ENCODE peak calls at places on chromosomes 3 and 15, in four cellular contexts. V is K562, I is GM12878, M is HepG2. B is an unnamed sample.

GRCh38 chr3:187014417-187014864 is 84.1 kb downstream of the ST6GAL1 start:
- DNase-seq in V (no peak), I (no peak), M (no peak), B (no peak)

GRCh38 chr15:76336254-76337046 is at the start of gene ISL2:
- DNase-seq in V (peak), I (peak), M (peak), B (peak)

GRCh38 chr3:131218196-131218595 is 163.4 kb upstream of the NUDT16 start:
- DNase-seq in V (no peak), I (no peak), M (no peak), B (no peak)

GRCh38 chr15:85800460-85801123 is 5.9 kb upstream of the KLHL25 start:
- DNase-seq in V (no peak), I (no peak), M (peak), B (peak)

GRCh38 chr15:101089579-101090459 is 162.0 kb downstream of the CHSY1 start:
- DNase-seq in V (no peak), I (no peak), M (no peak), B (no peak)

GRCh38 chr3:1808590-1808989 is 290.1 kb upstream of the CNTN4 start:
- DNase-seq in V (no peak), I (no peak), M (no peak), B (no peak)

GRCh38 chr15:74725241-74725774 is at the start of gene CYP1A1:
- DNase-seq in V (peak), I (no peak), M (no peak), B (peak)

GRCh38 chr15:73782339-73782979 is 29.3 kb upstream of the INSYN1 start:
- DNase-seq in V (no peak), I (no peak), M (no peak), B (no peak)

GRCh38 chr3:138434276-138434874 is at the start of gene ESYT3:
- DNase-seq in V (no peak), I (no peak), M (peak), B (peak)

GRCh38 chr3:32844914-32845313 is 27.1 kb downstream of the TRIM71 start:
- DNase-seq in V (no peak), I (no peak), M (no peak), B (no peak)

GRCh38 chr3:98341758-98342157 is 11.9 kb upstream of the OR5K4 start:
- DNase-seq in V (no peak), I (no peak), M (no peak), B (no peak)

GRCh38 chr3:193317901-193318300 is 60.7 kb downstream of the ATP13A5 start:
- DNase-seq in V (no peak), I (no peak), M (no peak), B (no peak)

GRCh38 chr15:67193223-67194009 is 61.0 kb downstream of the AAGAB start:
- DNase-seq in V (no peak), I (no peak), M (no peak), B (no peak)

GRCh38 chr3:16927485-16927884 is 42.7 kb downstream of the PLCL2 start:
- DNase-seq in V (no peak), I (no peak), M (no peak), B (no peak)

GRCh38 chr3:118636841-118637240 is 397.8 kb downstream of the IGSF11 start:
- DNase-seq in V (no peak), I (no peak), M (peak), B (peak)

GRCh38 chr3:80297720-80298119 is 529.9 kb upstream of the ROBO1 start:
- DNase-seq in V (no peak), I (no peak), M (no peak), B (no peak)

GRCh38 chr3:157906627-157907026 is 199.6 kb downstream of the SHOX2 start:
- DNase-seq in V (no peak), I (no peak), M (no peak), B (no peak)

GRCh38 chr3:163185721-163186350 is 1689.2 kb downstream of the OTOL1 start:
- DNase-seq in V (no peak), I (no peak), M (no peak), B (no peak)

GRCh38 chr15:42331235-42331634 is 28.1 kb upstream of the CAPN3 start:
- DNase-seq in V (no peak), I (no peak), M (no peak), B (no peak)

GRCh38 chr3:98563661-98564281 is 29.6 kb downstream of the CPOX start:
- DNase-seq in V (no peak), I (no peak), M (no peak), B (no peak)

GRCh38 chr15:43958894-43959330 is 132.1 kb downstream of the WDR76 start:
- DNase-seq in V (no peak), I (no peak), M (no peak), B (peak)

GRCh38 chr3:58529516-58530353 is 7.3 kb downstream of the ACOX2 start:
- DNase-seq in V (peak), I (no peak), M (peak), B (no peak)

GRCh38 chr3:113151475-113152031 is 59.8 kb upstream of the BOC start:
- DNase-seq in V (no peak), I (no peak), M (no peak), B (no peak)
- TF ChIP-seq HDAC2 in V (no peak), I (no peak), M (no peak), B (no peak)

GRCh38 chr15:65644282-65644681 is 22.5 kb downstream of the SLC24A1 start:
- DNase-seq in V (no peak), I (no peak), M (no peak), B (no peak)
- TF ChIP-seq HDAC2 in V (no peak), I (no peak), M (no peak), B (no peak)

GRCh38 chr15:58501636-58502178 is 69.9 kb downstream of the LIPC start:
- DNase-seq in V (no peak), I (no peak), M (no peak), B (no peak)

GRCh38 chr15:58497036-58497785 is 65.4 kb downstream of the LIPC start:
- DNase-seq in V (no peak), I (no peak), M (no peak), B (no peak)

GRCh38 chr15:58495836-58496501 is 64.2 kb downstream of the LIPC start:
- DNase-seq in V (no peak), I (no peak), M (no peak), B (no peak)

GRCh38 chr15:58501006-58501405 is 69.2 kb downstream of the LIPC start:
- DNase-seq in V (no peak), I (no peak), M (no peak), B (no peak)

GRCh38 chr15:58498821-58499580 is 67.2 kb downstream of the LIPC start:
- DNase-seq in V (no peak), I (no peak), M (no peak), B (no peak)
- TF ChIP-seq HDAC2 in V (no peak), I (no peak), M (no peak), B (no peak)

DNA sequence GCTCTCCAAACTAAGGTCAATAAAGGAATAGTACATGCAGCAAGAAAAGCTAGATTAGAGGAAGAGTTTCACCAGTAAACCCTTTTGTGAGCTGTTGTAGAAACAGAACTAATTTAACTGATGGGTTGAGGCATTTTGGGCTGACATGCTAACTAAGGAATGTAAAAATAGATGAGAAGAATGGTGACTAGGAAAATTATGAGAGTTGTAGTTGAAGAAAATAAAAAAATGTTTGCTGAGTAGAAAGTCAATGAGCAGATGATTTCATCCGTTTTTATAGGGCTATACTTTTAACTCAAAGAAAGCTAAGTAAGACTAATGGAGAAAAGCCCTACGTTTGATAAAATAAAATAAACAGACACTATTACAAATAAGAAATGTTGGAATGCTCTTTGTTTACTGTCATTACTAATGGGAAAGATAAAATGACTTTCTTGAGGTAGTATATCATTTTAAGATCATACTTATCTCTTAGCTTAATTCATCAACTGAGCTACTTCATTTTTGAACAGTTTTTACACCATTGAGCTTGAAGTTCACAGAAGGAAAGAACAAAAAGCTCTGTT is 209.4 kb upstream of the DPH6 start:
- DNase-seq in V (no peak), I (no peak), M (no peak), B (no peak)
- TF ChIP-seq HDAC2 in V (no peak), I (no peak), M (no peak), B (no peak)

DNA sequence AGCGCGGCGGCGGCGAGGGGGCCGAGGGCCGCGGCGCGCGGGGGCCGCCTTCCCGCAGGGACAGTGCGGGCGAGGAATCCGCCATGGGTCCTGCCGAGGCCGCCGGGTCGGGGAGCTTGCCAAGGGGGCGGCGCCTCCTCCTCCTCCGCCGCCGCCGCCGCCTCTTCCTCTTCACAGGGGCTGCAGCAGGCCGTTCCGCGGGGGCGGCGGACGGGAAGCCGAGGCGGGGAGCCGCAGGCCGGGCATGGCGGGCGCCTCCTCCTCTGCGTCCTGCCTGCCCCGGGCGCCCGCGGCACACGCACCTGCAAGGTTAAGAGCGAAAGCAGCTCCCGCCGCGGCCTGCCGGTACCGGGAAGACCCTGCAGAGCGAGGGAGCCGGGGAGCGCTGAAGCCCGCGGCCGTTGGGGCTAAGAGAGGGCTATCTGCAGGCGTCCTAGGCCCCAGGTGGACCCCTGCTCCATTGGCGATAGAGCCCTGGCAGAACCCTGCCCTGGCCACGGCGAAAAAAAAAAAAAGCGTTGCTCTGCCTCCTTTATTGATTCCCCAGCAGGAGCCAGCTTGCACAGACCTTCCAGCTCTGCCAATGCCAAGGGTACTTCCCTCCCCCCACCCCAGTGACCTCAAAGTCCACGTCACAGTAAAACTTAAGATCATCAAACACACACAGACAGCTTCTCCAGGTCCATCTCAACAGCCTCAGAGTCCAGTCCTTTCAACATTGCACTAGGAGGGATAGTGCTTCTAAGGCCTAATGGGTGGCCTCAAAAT is at the start of gene LYSMD2:
- DNase-seq in V (peak), I (no peak), M (no peak), B (peak)
- TF ChIP-seq HDAC2 in V (no peak), I (no peak), M (no peak), B (no peak)

DNA sequence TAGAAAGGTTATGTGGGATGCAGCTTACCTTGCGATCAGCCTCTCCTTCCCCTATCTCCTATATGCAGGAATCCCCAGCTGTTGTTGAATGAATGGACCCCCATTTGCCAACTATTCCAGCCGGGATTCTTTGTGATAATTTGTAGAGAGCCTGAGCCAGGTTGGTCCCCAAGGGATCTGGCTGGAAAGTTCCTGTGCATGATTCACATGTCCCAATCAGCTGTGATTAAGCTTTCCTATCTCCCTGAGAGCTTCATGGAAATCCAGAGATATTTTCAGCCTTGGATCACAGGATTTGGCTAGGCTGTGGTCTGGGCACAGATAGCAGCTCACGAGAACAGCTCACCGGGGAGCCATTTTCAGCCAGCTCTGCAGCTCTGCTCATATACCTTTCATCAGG is 76.7 kb downstream of the ARNT2 start:
- DNase-seq in V (no peak), I (no peak), M (no peak), B (no peak)
- TF ChIP-seq HDAC2 in V (no peak), I (no peak), M (no peak), B (no peak)

GRCh38 chr15:62389887-62390792 is 225.1 kb upstream of the C2CD4B start:
- DNase-seq in V (peak), I (no peak), M (peak), B (peak)

GRCh38 chr15:62390793-62391543 is 225.9 kb upstream of the C2CD4B start:
- DNase-seq in V (peak), I (no peak), M (peak), B (peak)

GRCh38 chr15:62392411-62392810 is 227.3 kb upstream of the C2CD4B start:
- DNase-seq in V (no peak), I (no peak), M (peak), B (no peak)

GRCh38 chr15:62393196-62393595 is 228.1 kb upstream of the C2CD4B start:
- DNase-seq in V (no peak), I (no peak), M (no peak), B (no peak)

DNA sequence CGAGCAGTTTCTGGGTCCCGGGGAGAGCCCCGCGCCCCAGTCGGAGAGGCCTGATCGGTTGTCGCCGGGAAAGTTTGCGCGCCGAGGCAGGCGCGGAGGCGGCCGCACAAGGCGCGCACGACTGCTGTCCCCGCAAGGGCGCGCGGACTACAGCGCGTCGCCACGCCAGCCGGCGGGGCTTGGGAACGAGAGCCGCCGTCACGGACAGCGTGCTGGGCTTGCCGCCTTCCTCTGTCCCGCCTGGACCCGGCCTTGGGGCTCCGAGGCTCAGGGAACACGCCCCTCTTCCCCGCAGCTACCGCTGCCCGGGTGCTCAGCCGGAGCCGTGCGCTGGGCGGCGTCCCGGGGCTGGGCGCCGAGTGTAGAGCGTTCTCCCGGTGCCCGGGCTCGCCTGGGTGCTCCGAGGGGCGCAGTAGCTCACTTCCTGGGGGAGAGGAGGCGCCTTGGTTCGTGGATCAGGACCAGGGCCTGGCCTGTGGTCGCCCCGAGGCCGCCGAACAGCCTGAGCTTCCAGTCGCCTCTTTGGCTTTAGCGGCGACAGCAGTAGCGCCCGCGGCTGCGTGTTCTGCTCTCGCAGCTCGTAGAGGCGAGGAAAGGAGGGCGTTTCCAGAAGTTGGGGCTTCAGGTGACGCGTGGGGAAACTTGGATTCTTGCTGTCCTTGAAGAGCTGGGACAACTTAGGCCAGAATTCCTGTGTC is 226.6 kb upstream of the C2CD4B start:
- DNase-seq in V (peak), I (no peak), M (peak), B (peak)
- TF ChIP-seq HDAC2 in V (no peak), I (no peak), M (no peak), B (peak)

DNA sequence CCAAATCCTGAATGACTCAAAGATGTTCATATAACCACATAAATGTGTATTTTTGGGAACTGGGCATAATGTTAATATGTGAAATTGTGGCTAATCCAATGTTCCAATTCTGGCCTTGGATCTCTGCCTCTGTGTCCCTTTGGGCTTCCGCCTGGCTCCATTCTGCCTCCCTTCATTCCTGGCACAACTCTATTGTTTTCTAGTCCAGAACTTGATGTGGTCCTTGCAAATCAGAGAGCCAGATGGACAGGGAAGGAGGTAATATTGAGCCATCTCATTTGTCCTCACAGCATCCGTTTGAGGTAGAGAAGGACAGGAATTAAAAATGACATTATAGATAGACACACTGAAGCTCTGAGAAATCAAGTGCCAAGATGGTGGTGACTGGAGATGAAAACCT is 355.7 kb upstream of the TBL1XR1 start:
- DNase-seq in V (no peak), I (no peak), M (no peak), B (no peak)
- TF ChIP-seq HDAC2 in V (no peak), I (no peak), M (no peak), B (no peak)

GRCh38 chr3:194401815-194402461 is 2.9 kb upstream of the GP5 start:
- DNase-seq in V (no peak), I (no peak), M (no peak), B (no peak)

GRCh38 chr3:194405756-194406155 is 6.7 kb upstream of the GP5 start:
- DNase-seq in V (no peak), I (no peak), M (no peak), B (no peak)

GRCh38 chr3:194404365-194405140 is 5.5 kb upstream of the GP5 start:
- DNase-seq in V (no peak), I (no peak), M (peak), B (no peak)

DNA sequence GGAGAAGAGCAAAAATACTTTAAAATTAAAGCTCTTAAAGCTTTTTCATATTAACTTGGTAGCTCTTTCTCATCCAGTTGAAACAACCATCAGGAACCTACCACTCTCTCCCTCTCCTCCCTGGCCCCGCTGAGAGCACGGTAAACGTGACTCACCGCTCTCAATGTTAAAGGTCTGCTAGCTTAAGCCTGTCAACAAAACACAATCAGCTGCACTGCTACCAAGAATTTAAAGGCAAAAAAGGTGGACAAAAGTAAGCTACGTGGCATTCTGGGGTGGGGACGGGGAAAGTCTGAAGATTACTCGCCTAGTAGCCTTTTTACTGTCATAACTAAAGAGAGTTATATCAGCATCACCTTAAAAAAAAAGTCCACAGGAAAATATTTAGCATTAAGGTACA is 8.4 kb upstream of the GP5 start:
- DNase-seq in V (no peak), I (no peak), M (peak), B (no peak)
- TF ChIP-seq HDAC2 in V (no peak), I (no peak), M (no peak), B (no peak)

GRCh38 chr15:61784734-61785133 is 275.5 kb downstream of the VPS13C start:
- DNase-seq in V (no peak), I (no peak), M (no peak), B (no peak)
- TF ChIP-seq HDAC2 in V (no peak), I (no peak), M (no peak), B (no peak)